ENCODE peak calls at places on chromosomes 5 and 9, in nine cellular contexts. One of them, this sample, is unnamed. For H3K36me3, the result is how much of the 10 kb centered on the place peaks cover.

GRCh38 chr9:136644343-136644592 is 18.4 kb upstream of the EGFL7 start:
- DNase-seq in spleen: no peak
- DNase-seq in heart right ventricle: peak
- DNase-seq in ovary: no peak
- DNase-seq in heart left ventricle: no peak
- DNase-seq in hepatocyte: peak
- DNase-seq in DND-41: no peak
- DNase-seq in brain microvascular endothelial cell: no peak
- DNase-seq in transverse colon: peak
- DNase-seq in this sample: no peak

GRCh38 chr5:18404039-18404438 is 769.8 kb downstream of the TAF11L14 start:
- DNase-seq in brain microvascular endothelial cell: no peak
- DNase-seq in spleen: no peak
- DNase-seq in heart right ventricle: no peak
- DNase-seq in ovary: no peak
- DNase-seq in heart left ventricle: no peak
- DNase-seq in DND-41: no peak
- DNase-seq in transverse colon: no peak
- DNase-seq in hepatocyte: no peak
- DNase-seq in this sample: no peak

GRCh38 chr5:151155149-151155776 is 2.3 kb downstream of the ANXA6 start:
- DNase-seq in heart left ventricle: no peak
- DNase-seq in hepatocyte: no peak
- DNase-seq in spleen: peak
- DNase-seq in heart right ventricle: no peak
- DNase-seq in ovary: no peak
- DNase-seq in brain microvascular endothelial cell: no peak
- DNase-seq in transverse colon: peak
- DNase-seq in DND-41: peak
- DNase-seq in this sample: no peak

GRCh38 chr5:132254321-132254977 is 3.0 kb upstream of the PDLIM4 start:
- DNase-seq in spleen: peak
- DNase-seq in heart left ventricle: peak
- DNase-seq in heart right ventricle: peak
- DNase-seq in DND-41: no peak
- DNase-seq in ovary: peak
- DNase-seq in hepatocyte: no peak
- DNase-seq in transverse colon: peak
- DNase-seq in brain microvascular endothelial cell: no peak
- DNase-seq in this sample: no peak

GRCh38 chr5:93587919-93588585 is 5.0 kb downstream of the NR2F1 start:
- DNase-seq in hepatocyte: no peak
- DNase-seq in transverse colon: no peak
- DNase-seq in DND-41: no peak
- DNase-seq in spleen: no peak
- DNase-seq in heart right ventricle: no peak
- DNase-seq in ovary: no peak
- DNase-seq in brain microvascular endothelial cell: no peak
- DNase-seq in heart left ventricle: no peak
- DNase-seq in this sample: no peak

GRCh38 chr5:92980491-92980890 is 600.5 kb downstream of the NR2F1-AS1 start:
- DNase-seq in hepatocyte: no peak
- DNase-seq in spleen: no peak
- DNase-seq in heart right ventricle: no peak
- DNase-seq in brain microvascular endothelial cell: no peak
- DNase-seq in transverse colon: no peak
- DNase-seq in ovary: no peak
- DNase-seq in DND-41: no peak
- DNase-seq in heart left ventricle: no peak
- DNase-seq in this sample: no peak

GRCh38 chr5:172499287-172499686 is 45.0 kb upstream of the SH3PXD2B start:
- DNase-seq in spleen: no peak
- DNase-seq in ovary: no peak
- DNase-seq in transverse colon: no peak
- DNase-seq in DND-41: no peak
- DNase-seq in heart left ventricle: no peak
- DNase-seq in brain microvascular endothelial cell: no peak
- DNase-seq in heart right ventricle: no peak
- DNase-seq in hepatocyte: no peak
- DNase-seq in this sample: no peak

GRCh38 chr5:67115238-67115637 is 81.4 kb downstream of the CD180 start:
- DNase-seq in heart right ventricle: no peak
- DNase-seq in spleen: no peak
- DNase-seq in brain microvascular endothelial cell: no peak
- DNase-seq in ovary: no peak
- DNase-seq in transverse colon: no peak
- DNase-seq in heart left ventricle: no peak
- DNase-seq in DND-41: no peak
- DNase-seq in hepatocyte: no peak
- DNase-seq in this sample: no peak

GRCh38 chr5:66945389-66946349 is 250.9 kb downstream of the CD180 start:
- DNase-seq in ovary: no peak
- DNase-seq in spleen: no peak
- DNase-seq in heart right ventricle: no peak
- DNase-seq in DND-41: no peak
- DNase-seq in heart left ventricle: no peak
- DNase-seq in transverse colon: no peak
- DNase-seq in hepatocyte: peak
- DNase-seq in brain microvascular endothelial cell: no peak
- DNase-seq in this sample: no peak

GRCh38 chr9:108776920-108777650 is 78.7 kb downstream of the ACTL7B start:
- DNase-seq in ovary: no peak
- DNase-seq in brain microvascular endothelial cell: peak
- DNase-seq in hepatocyte: no peak
- DNase-seq in heart right ventricle: no peak
- DNase-seq in DND-41: no peak
- DNase-seq in heart left ventricle: no peak
- DNase-seq in spleen: no peak
- DNase-seq in transverse colon: no peak
- DNase-seq in this sample: no peak

GRCh38 chr9:100430286-100430940 is 3.5 kb downstream of the MSANTD3 start:
- DNase-seq in DND-41: no peak
- DNase-seq in heart right ventricle: no peak
- DNase-seq in brain microvascular endothelial cell: no peak
- DNase-seq in spleen: no peak
- DNase-seq in transverse colon: no peak
- DNase-seq in heart left ventricle: no peak
- DNase-seq in hepatocyte: no peak
- DNase-seq in ovary: no peak
- DNase-seq in this sample: no peak

GRCh38 chr9:34171753-34172535 is 6.9 kb upstream of the UBAP1 start:
- DNase-seq in hepatocyte: no peak
- DNase-seq in brain microvascular endothelial cell: no peak
- DNase-seq in heart right ventricle: no peak
- DNase-seq in transverse colon: peak
- DNase-seq in DND-41: no peak
- DNase-seq in heart left ventricle: no peak
- DNase-seq in spleen: peak
- DNase-seq in ovary: no peak
- DNase-seq in this sample: no peak

GRCh38 chr5:180639743-180640300 is 9.6 kb downstream of the FLT4 start:
- DNase-seq in heart right ventricle: peak
- DNase-seq in spleen: peak
- DNase-seq in heart left ventricle: peak
- DNase-seq in transverse colon: peak
- DNase-seq in DND-41: no peak
- DNase-seq in brain microvascular endothelial cell: no peak
- DNase-seq in hepatocyte: no peak
- DNase-seq in ovary: no peak
- DNase-seq in this sample: no peak

GRCh38 chr5:97071993-97072392 is 70.4 kb downstream of the LIX1 start:
- DNase-seq in brain microvascular endothelial cell: no peak
- DNase-seq in transverse colon: no peak
- DNase-seq in heart left ventricle: no peak
- DNase-seq in heart right ventricle: no peak
- DNase-seq in DND-41: no peak
- DNase-seq in spleen: no peak
- DNase-seq in ovary: no peak
- DNase-seq in hepatocyte: no peak
- DNase-seq in this sample: no peak

GRCh38 chr5:119022017-119022745 is 33.8 kb upstream of the DTWD2 start:
- DNase-seq in ovary: no peak
- DNase-seq in spleen: peak
- DNase-seq in brain microvascular endothelial cell: peak
- DNase-seq in DND-41: no peak
- DNase-seq in heart left ventricle: no peak
- DNase-seq in transverse colon: no peak
- DNase-seq in heart right ventricle: no peak
- DNase-seq in hepatocyte: peak
- DNase-seq in this sample: no peak

GRCh38 chr5:127673401-127673800 is 24.5 kb downstream of the CTXN3 start:
- DNase-seq in hepatocyte: no peak
- DNase-seq in transverse colon: no peak
- DNase-seq in ovary: no peak
- DNase-seq in DND-41: no peak
- DNase-seq in heart left ventricle: no peak
- DNase-seq in heart right ventricle: no peak
- DNase-seq in spleen: no peak
- DNase-seq in brain microvascular endothelial cell: no peak
- DNase-seq in this sample: no peak

GRCh38 chr9:71758785-71759184 is 9.5 kb downstream of the CEMIP2 start:
- DNase-seq in transverse colon: no peak
- DNase-seq in hepatocyte: peak
- DNase-seq in heart right ventricle: no peak
- DNase-seq in ovary: no peak
- DNase-seq in brain microvascular endothelial cell: no peak
- DNase-seq in heart left ventricle: no peak
- DNase-seq in spleen: no peak
- DNase-seq in DND-41: no peak
- DNase-seq in this sample: no peak

GRCh38 chr5:168529361-168530234 is 493 bp downstream of the FBLL1 start:
- DNase-seq in DND-41: no peak
- DNase-seq in transverse colon: no peak
- DNase-seq in ovary: peak
- DNase-seq in heart right ventricle: no peak
- DNase-seq in heart left ventricle: no peak
- DNase-seq in hepatocyte: peak
- DNase-seq in brain microvascular endothelial cell: no peak
- DNase-seq in spleen: no peak
- DNase-seq in this sample: no peak

GRCh38 chr5:12413585-12413984 is 509.3 kb upstream of the CTNND2 start:
- DNase-seq in spleen: no peak
- DNase-seq in transverse colon: no peak
- DNase-seq in hepatocyte: no peak
- DNase-seq in heart left ventricle: no peak
- DNase-seq in ovary: no peak
- DNase-seq in brain microvascular endothelial cell: no peak
- DNase-seq in DND-41: no peak
- DNase-seq in heart right ventricle: no peak
- DNase-seq in this sample: no peak

DNA sequence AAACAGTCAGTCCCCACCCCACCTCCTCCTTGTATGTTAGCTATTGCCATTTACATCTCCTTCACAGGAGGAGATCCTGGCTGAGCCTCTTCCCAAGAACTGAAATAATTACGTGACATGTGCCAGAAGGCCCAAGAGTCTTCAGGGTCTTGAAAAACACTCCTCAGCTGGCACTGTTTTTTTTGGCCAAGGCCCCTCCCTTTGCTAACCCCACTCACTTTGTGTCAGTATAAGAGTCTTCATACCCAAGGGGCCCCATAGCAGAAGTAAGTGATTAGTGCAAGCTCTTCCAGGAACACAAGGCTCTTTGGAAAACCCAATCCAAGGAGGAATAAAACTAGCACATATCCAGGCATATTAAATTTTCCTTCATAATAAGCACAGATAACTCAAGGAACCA is 5.7 kb upstream of the LARP1 start:
- DNase-seq in heart left ventricle: no peak
- DNase-seq in hepatocyte: no peak
- DNase-seq in ovary: no peak
- DNase-seq in transverse colon: no peak
- DNase-seq in spleen: no peak
- DNase-seq in DND-41: no peak
- DNase-seq in brain microvascular endothelial cell: no peak
- DNase-seq in heart right ventricle: no peak
- DNase-seq in this sample: no peak
- TF ChIP-seq CTCF in heart left ventricle: no peak
- TF ChIP-seq CTCF in hepatocyte: no peak
- TF ChIP-seq CTCF in ovary: no peak
- TF ChIP-seq CTCF in transverse colon: no peak
- TF ChIP-seq CTCF in spleen: no peak
- TF ChIP-seq CTCF in DND-41: no peak
- TF ChIP-seq CTCF in brain microvascular endothelial cell: no peak
- TF ChIP-seq CTCF in heart right ventricle: no peak
- TF ChIP-seq CTCF in this sample: no peak

DNA sequence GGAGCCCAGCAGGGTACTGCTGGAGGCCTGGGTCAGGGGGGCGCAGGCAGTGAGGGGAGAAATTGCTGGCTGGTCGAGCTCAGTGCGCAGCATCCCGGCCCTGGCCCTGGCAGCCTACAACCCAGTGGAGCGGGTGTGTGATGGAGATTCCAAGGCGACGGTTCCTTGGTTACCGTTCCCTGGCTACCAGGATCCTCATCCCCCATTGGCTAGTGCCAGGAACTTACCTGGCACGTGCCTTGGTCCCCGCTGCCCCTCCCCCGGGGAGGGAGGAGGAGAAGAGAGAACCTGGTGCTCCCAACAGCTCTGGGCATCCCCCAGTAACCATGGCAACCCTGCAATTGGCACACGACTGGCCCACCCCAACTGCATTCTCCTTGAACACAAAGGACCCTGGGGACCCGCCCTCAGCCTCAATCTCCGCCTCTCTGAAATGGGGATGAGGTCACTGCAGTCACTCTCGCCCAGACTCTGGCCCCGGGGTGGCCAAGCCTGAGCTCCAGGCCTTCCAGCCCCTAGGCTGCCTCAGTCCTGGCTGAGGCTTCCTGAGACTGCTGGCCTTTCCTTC is 4.3 kb downstream of the DBN1 start:
- DNase-seq in spleen: no peak
- DNase-seq in heart right ventricle: no peak
- DNase-seq in DND-41: no peak
- DNase-seq in ovary: peak
- DNase-seq in heart left ventricle: peak
- DNase-seq in hepatocyte: no peak
- DNase-seq in transverse colon: no peak
- DNase-seq in brain microvascular endothelial cell: peak
- DNase-seq in this sample: no peak
- H3K36me3 ChIP-seq in spleen: under half
- H3K36me3 ChIP-seq in heart right ventricle: under half
- H3K36me3 ChIP-seq in DND-41: half or more
- H3K36me3 ChIP-seq in ovary: under half
- H3K36me3 ChIP-seq in heart left ventricle: under half
- H3K36me3 ChIP-seq in hepatocyte: under half
- H3K36me3 ChIP-seq in transverse colon: under half
- H3K36me3 ChIP-seq in brain microvascular endothelial cell: half or more
- H3K36me3 ChIP-seq in this sample: under half

GRCh38 chr5:26700759-26701384 is 337.5 kb downstream of the CDH9 start:
- DNase-seq in hepatocyte: peak
- DNase-seq in brain microvascular endothelial cell: no peak
- DNase-seq in transverse colon: no peak
- DNase-seq in spleen: no peak
- DNase-seq in heart left ventricle: no peak
- DNase-seq in ovary: no peak
- DNase-seq in DND-41: peak
- DNase-seq in heart right ventricle: no peak
- DNase-seq in this sample: no peak
- TF ChIP-seq CTCF in hepatocyte: peak
- TF ChIP-seq CTCF in brain microvascular endothelial cell: peak
- TF ChIP-seq CTCF in transverse colon: no peak
- TF ChIP-seq CTCF in spleen: no peak
- TF ChIP-seq CTCF in heart left ventricle: no peak
- TF ChIP-seq CTCF in ovary: no peak
- TF ChIP-seq CTCF in DND-41: peak
- TF ChIP-seq CTCF in heart right ventricle: no peak
- TF ChIP-seq CTCF in this sample: no peak

GRCh38 chr9:21533597-21533996 is 51.5 kb upstream of the IFNE start:
- DNase-seq in heart right ventricle: no peak
- DNase-seq in DND-41: no peak
- DNase-seq in ovary: no peak
- DNase-seq in spleen: no peak
- DNase-seq in transverse colon: no peak
- DNase-seq in hepatocyte: no peak
- DNase-seq in brain microvascular endothelial cell: no peak
- DNase-seq in heart left ventricle: no peak
- DNase-seq in this sample: no peak
- H3K36me3 ChIP-seq in heart right ventricle: under half
- H3K36me3 ChIP-seq in DND-41: under half
- H3K36me3 ChIP-seq in ovary: under half
- H3K36me3 ChIP-seq in spleen: under half
- H3K36me3 ChIP-seq in transverse colon: under half
- H3K36me3 ChIP-seq in hepatocyte: under half
- H3K36me3 ChIP-seq in brain microvascular endothelial cell: under half
- H3K36me3 ChIP-seq in heart left ventricle: under half
- H3K36me3 ChIP-seq in this sample: under half

This sample was measured in BJ.